ENCODE peak calls at places on chromosomes 3 and 15, in seven cellular contexts. N is cardiac fibroblast; B is stimulated activated CD8-positive, alpha-beta memory T cell treated with anti-CD3 and anti-CD28 coated beads, Interleukin-15, amount 100 ng/mL, for 1 hour; S is tibial artery; O is pancreas; K is stimulated activated effector memory CD8-positive, alpha-beta T cell treated with anti-CD3 and anti-CD28 coated beads, Interleukin-12 subunit alpha, Interleukin-12 subunit beta, amount 100 ng/mL, for 72 hours; V is NCI-H1105. T is an unnamed sample.

GRCh38 chr3:63857311-63857710 is 6.3 kb downstream of the THOC7 start:
- DNase-seq in N (peak; percentile 63), B (no peak), S (no peak), O (no peak), K (no peak), V (no peak), T (no peak)

GRCh38 chr15:35624881-35625280 is 78.9 kb upstream of the DPH6 start:
- DNase-seq in N (peak; percentile 94), B (no peak), S (peak; percentile 85), O (no peak), K (no peak), V (no peak), T (peak; percentile 41)

GRCh38 chr3:35678552-35679220 is 39.4 kb downstream of the ARPP21 start:
- DNase-seq in N (no peak), B (no peak), S (no peak), O (no peak), K (no peak), V (no peak), T (no peak)

GRCh38 chr3:64992462-64993285 is 304.9 kb upstream of the ADAMTS9 start:
- DNase-seq in N (no peak), B (no peak), S (no peak), O (no peak), K (no peak), V (no peak), T (no peak)

GRCh38 chr3:172803489-172803888 is 53.0 kb downstream of the ECT2 start:
- DNase-seq in N (no peak), B (no peak), S (no peak), O (no peak), K (no peak), V (no peak), T (no peak)

GRCh38 chr3:39383190-39383912 is at the start of gene SLC25A38:
- DNase-seq in N (peak; percentile 93), B (peak; percentile 52), S (peak; percentile 81), O (peak; percentile 79), K (peak; percentile 62), V (no peak), T (peak; percentile 87)

GRCh38 chr15:99141943-99142342 is 37.1 kb downstream of the SYNM start:
- DNase-seq in N (no peak), B (no peak), S (no peak), O (no peak), K (no peak), V (no peak), T (no peak)

GRCh38 chr15:70526221-70526973 is 237.0 kb downstream of the UACA start:
- DNase-seq in N (peak; percentile 85), B (no peak), S (peak; percentile 44), O (no peak), K (no peak), V (peak; percentile 97), T (no peak)

GRCh38 chr3:181757694-181758306 is 46.1 kb downstream of the SOX2 start:
- DNase-seq in N (no peak), B (no peak), S (no peak), O (no peak), K (no peak), V (no peak), T (no peak)

GRCh38 chr15:56192659-56193442 is 50.8 kb downstream of the RFX7 start:
- DNase-seq in N (no peak), B (no peak), S (no peak), O (no peak), K (no peak), V (no peak), T (no peak)

GRCh38 chr3:37145607-37146006 is 28.8 kb downstream of the LRRFIP2 start:
- DNase-seq in N (no peak), B (no peak), S (no peak), O (no peak), K (no peak), V (no peak), T (no peak)

GRCh38 chr3:120039642-120040610 is 54.3 kb downstream of the GSK3B start:
- DNase-seq in N (peak; percentile 18), B (no peak), S (no peak), O (no peak), K (no peak), V (no peak), T (no peak)

GRCh38 chr3:107684431-107684925 is 161.7 kb downstream of the BBX start:
- DNase-seq in N (no peak), B (no peak), S (no peak), O (no peak), K (no peak), V (no peak), T (no peak)

GRCh38 chr3:48565591-48566400 is 2.2 kb upstream of the UCN2 start:
- DNase-seq in N (peak; percentile 82), B (no peak), S (no peak), O (no peak), K (no peak), V (no peak), T (no peak)

GRCh38 chr15:20294651-20295237 is 246.9 kb downstream of the GOLGA6L6 start:
- DNase-seq in N (no peak), B (no peak), S (no peak), O (peak; percentile 10), K (peak; percentile 2), V (no peak), T (no peak)

GRCh38 chr3:143089965-143090364 is 29.6 kb upstream of the CHST2 start:
- DNase-seq in N (no peak), B (no peak), S (no peak), O (no peak), K (no peak), V (no peak), T (no peak)

GRCh38 chr15:31294067-31294466 is 32.6 kb upstream of the KLF13 start:
- DNase-seq in N (no peak), B (no peak), S (no peak), O (no peak), K (no peak), V (no peak), T (no peak)

GRCh38 chr3:71026634-71027578 is 556.6 kb downstream of the FOXP1 start:
- DNase-seq in N (no peak), B (no peak), S (no peak), O (peak; percentile 22), K (no peak), V (no peak), T (no peak)

GRCh38 chr3:35761311-35761710 is 122.0 kb downstream of the ARPP21 start:
- DNase-seq in N (no peak), B (no peak), S (no peak), O (no peak), K (no peak), V (no peak), T (no peak)

GRCh38 chr3:98778852-98779379 is 15.8 kb downstream of the ST3GAL6 start:
- DNase-seq in N (peak; percentile 98), B (no peak), S (no peak), O (no peak), K (no peak), V (no peak), T (no peak)

GRCh38 chr3:105866656-105867653 is 1.9 kb downstream of the CBLB start:
- DNase-seq in N (peak; percentile 68), B (no peak), S (peak; percentile 40), O (no peak), K (no peak), V (no peak), T (no peak)

GRCh38 chr3:10189557-10190374 is 25.0 kb downstream of the IRAK2 start:
- DNase-seq in N (peak; percentile 82), B (peak; percentile 16), S (peak; percentile 95), O (peak; percentile 61), K (no peak), V (no peak), T (peak; percentile 95)

GRCh38 chr3:115713247-115713646 is 89.9 kb downstream of the GAP43 start:
- DNase-seq in N (no peak), B (no peak), S (no peak), O (peak; percentile 77), K (no peak), V (peak; percentile 98), T (peak; percentile 77)

GRCh38 chr3:159904911-159905310 is 83.7 kb upstream of the IL12A start:
- DNase-seq in N (no peak), B (no peak), S (no peak), O (no peak), K (no peak), V (no peak), T (no peak)

GRCh38 chr3:133292251-133292650 is 107.6 kb upstream of the BFSP2 start:
- DNase-seq in N (no peak), B (no peak), S (no peak), O (no peak), K (no peak), V (peak; percentile 57), T (no peak)

GRCh38 chr15:34942363-34942762 is 27.2 kb downstream of the AQR start:
- DNase-seq in N (peak; percentile 87), B (no peak), S (no peak), O (no peak), K (no peak), V (peak; percentile 7), T (no peak)

GRCh38 chr15:101017935-101018849 is 99.0 kb downstream of the LRRK1 start:
- DNase-seq in N (peak; percentile 90), B (no peak), S (no peak), O (no peak), K (no peak), V (no peak), T (no peak)

GRCh38 chr15:66706225-66706732 is 4.2 kb downstream of the SMAD6 start:
- DNase-seq in N (no peak), B (no peak), S (no peak), O (no peak), K (no peak), V (no peak), T (peak; percentile 64)

GRCh38 chr15:42591238-42591936 is 16.0 kb downstream of the STARD9 start:
- DNase-seq in N (peak; percentile 50), B (no peak), S (no peak), O (no peak), K (no peak), V (no peak), T (no peak)

GRCh38 chr3:171379281-171379680 is 80.9 kb downstream of the TNIK start:
- DNase-seq in N (no peak), B (no peak), S (no peak), O (no peak), K (no peak), V (no peak), T (no peak)

GRCh38 chr15:85142324-85142723 is 160.7 kb downstream of the PDE8A start:
- DNase-seq in N (peak; percentile 67), B (no peak), S (no peak), O (no peak), K (no peak), V (no peak), T (no peak)

GRCh38 chr3:13496879-13497278 is 16.8 kb downstream of the HDAC11 start:
- DNase-seq in N (no peak), B (no peak), S (no peak), O (no peak), K (no peak), V (no peak), T (no peak)

GRCh38 chr15:66996099-66996498 is 69.3 kb upstream of the SMAD3 start:
- DNase-seq in N (no peak), B (no peak), S (no peak), O (no peak), K (no peak), V (no peak), T (no peak)

GRCh38 chr15:38253448-38253847 is 812 bp downstream of the SPRED1 start:
- DNase-seq in N (peak; percentile 84), B (no peak), S (no peak), O (peak; percentile 11), K (no peak), V (no peak), T (no peak)

T was measured in right lobe of liver.